ENCODE peak calls at places on chromosomes 12 and 14, in seven cellular contexts. T is HepG2, K is BJ, E is bronchial epithelial cell, U is tibial nerve, Q is right lobe of liver, S is lower lobe of right lung. R is an unnamed sample.

GRCh38 chr12:98532687-98533304 is 17.4 kb downstream of the TMPO start:
- DNase-seq in T (peak; percentile 59), K (no peak), E (peak; percentile 65), U (no peak), Q (no peak), S (no peak), R (no peak)

GRCh38 chr12:101356794-101357193 is 50.8 kb downstream of the ARL1 start:
- DNase-seq in T (no peak), K (no peak), E (no peak), U (no peak), Q (no peak), S (no peak), R (no peak)

GRCh38 chr14:99239661-99240092 is 32.3 kb downstream of the BCL11B start:
- DNase-seq in T (no peak), K (no peak), E (peak; percentile 76), U (no peak), Q (no peak), S (no peak), R (no peak)

GRCh38 chr14:79510659-79511058 is 700.6 kb downstream of the DIO2 start:
- DNase-seq in T (no peak), K (peak; percentile 59), E (peak; percentile 73), U (no peak), Q (no peak), S (no peak), R (no peak)

GRCh38 chr12:94874986-94875312 is 128.5 kb downstream of the NDUFA12 start:
- DNase-seq in T (no peak), K (no peak), E (peak; percentile 3), U (no peak), Q (no peak), S (no peak), R (no peak)

GRCh38 chr12:43957732-43958131 is 121.9 kb downstream of the TMEM117 start:
- DNase-seq in T (peak; percentile 49), K (no peak), E (peak; percentile 66), U (peak; percentile 41), Q (no peak), S (no peak), R (peak; percentile 47)

GRCh38 chr12:115337693-115338543 is 653.9 kb upstream of the TBX3 start:
- DNase-seq in T (peak; percentile 34), K (peak; percentile 87), E (peak; percentile 95), U (peak; percentile 52), Q (no peak), S (no peak), R (no peak)

GRCh38 chr12:127169321-127170270 is 1097.4 kb upstream of the TMEM132C start:
- DNase-seq in T (no peak), K (no peak), E (no peak), U (no peak), Q (no peak), S (no peak), R (no peak)

GRCh38 chr12:14577344-14577743 is 9.7 kb upstream of the PLBD1 start:
- DNase-seq in T (no peak), K (no peak), E (peak; percentile 13), U (no peak), Q (no peak), S (no peak), R (no peak)

GRCh38 chr12:34406996-34407300 is 384.7 kb downstream of the ALG10 start:
- DNase-seq in T (no peak), K (no peak), E (no peak), U (no peak), Q (peak; percentile 7), S (peak; percentile 5), R (peak; percentile 0)

DNA sequence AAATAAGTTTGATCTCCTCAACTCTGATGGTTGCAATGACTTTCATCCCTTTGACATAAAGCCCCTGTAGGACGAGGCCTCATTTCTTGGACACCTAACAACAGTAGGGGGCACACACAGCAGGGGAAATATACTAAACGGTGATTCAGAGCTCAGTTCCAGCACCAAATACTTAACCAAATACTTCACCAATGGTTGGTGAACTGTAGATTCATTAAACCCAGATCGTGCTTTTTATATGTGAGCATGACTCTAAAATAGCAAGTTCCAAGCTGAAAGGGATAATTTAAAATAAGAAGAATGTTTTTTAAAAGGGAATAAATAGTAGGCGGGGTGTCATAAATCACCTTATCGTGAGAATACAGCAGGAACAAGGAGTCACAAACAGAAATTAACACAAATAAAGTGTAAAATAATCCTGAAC is 53.2 kb downstream of the ATG2B start:
- DNase-seq in T (peak; percentile 7), K (no peak), E (no peak), U (no peak), Q (no peak), S (no peak), R (no peak)
- TF ChIP-seq CTCF in T (peak; percentile 33), K (no peak), E (no peak), U (no peak), Q (no peak), S (no peak), R (no peak)

GRCh38 chr12:46824709-46825108 is 1.1 kb downstream of the SLC38A4 start:
- DNase-seq in T (no peak), K (no peak), E (no peak), U (no peak), Q (no peak), S (no peak), R (no peak)

GRCh38 chr12:46831335-46832083 is 5.7 kb upstream of the SLC38A4 start:
- DNase-seq in T (no peak), K (no peak), E (no peak), U (no peak), Q (peak; percentile 67), S (peak; percentile 46), R (no peak)

GRCh38 chr12:46830731-46831334 is 5.0 kb upstream of the SLC38A4 start:
- DNase-seq in T (no peak), K (no peak), E (peak; percentile 61), U (no peak), Q (peak; percentile 58), S (no peak), R (no peak)

DNA sequence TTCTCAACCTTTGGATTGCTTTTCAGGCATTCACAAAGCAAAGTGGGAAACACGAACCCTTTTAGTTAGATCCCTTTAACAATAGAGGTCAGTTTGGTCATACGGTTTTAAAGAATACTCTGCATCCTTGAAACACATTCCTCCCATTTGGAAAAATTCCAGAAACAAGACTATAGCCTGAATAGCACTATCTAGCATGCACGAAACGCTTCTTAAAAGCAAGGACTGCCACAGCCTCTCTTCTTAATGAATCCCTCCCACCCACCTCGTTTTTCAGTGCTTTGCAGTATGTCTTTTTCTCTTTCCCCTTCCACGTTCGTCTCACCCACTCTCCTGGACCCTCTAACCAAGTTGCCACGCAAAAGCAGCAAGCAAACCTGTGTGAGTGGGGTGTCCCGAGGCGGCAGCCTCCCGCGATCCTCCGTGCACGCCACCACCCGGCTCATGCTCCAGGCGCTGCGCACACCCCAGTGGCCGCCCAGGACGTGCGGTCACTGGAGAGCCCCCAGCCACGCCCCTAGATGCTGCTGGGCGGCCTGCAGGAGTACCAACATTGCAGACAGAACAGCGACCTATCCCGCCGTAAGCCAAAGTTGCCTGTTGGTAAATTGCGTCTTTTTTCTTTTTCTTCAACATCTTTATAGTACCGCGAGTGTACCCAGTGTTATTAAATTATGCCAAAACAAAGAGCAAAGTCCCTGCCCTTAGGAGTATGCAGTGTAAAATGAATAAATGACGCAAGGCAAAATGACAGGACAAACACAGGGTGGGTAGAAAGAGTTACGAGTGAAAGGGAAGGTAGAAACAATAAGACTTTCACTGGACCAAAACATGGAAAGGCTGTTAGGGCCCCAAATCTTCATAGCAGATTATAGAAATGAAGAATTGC is at the start of gene SLC38A4:
- DNase-seq in T (peak; percentile 40), K (peak; percentile 9), E (no peak), U (no peak), Q (peak; percentile 76), S (peak; percentile 49), R (no peak)
- TF ChIP-seq CTCF in T (peak; percentile 88), K (peak; percentile 32), E (no peak), U (no peak), Q (peak; percentile 41), S (peak; percentile 6), R (no peak)

GRCh38 chr14:103189481-103190470 is 66.5 kb downstream of the TNFAIP2 start:
- DNase-seq in T (no peak), K (no peak), E (no peak), U (no peak), Q (no peak), S (no peak), R (no peak)

GRCh38 chr14:103186894-103187586 is 63.8 kb downstream of the TNFAIP2 start:
- DNase-seq in T (peak; percentile 79), K (no peak), E (no peak), U (no peak), Q (peak; percentile 70), S (no peak), R (no peak)

GRCh38 chr14:103187911-103188310 is 64.7 kb downstream of the TNFAIP2 start:
- DNase-seq in T (no peak), K (no peak), E (no peak), U (no peak), Q (no peak), S (no peak), R (no peak)

GRCh38 chr14:103190731-103191130 is 67.5 kb downstream of the TNFAIP2 start:
- DNase-seq in T (no peak), K (no peak), E (no peak), U (no peak), Q (no peak), S (no peak), R (no peak)

DNA sequence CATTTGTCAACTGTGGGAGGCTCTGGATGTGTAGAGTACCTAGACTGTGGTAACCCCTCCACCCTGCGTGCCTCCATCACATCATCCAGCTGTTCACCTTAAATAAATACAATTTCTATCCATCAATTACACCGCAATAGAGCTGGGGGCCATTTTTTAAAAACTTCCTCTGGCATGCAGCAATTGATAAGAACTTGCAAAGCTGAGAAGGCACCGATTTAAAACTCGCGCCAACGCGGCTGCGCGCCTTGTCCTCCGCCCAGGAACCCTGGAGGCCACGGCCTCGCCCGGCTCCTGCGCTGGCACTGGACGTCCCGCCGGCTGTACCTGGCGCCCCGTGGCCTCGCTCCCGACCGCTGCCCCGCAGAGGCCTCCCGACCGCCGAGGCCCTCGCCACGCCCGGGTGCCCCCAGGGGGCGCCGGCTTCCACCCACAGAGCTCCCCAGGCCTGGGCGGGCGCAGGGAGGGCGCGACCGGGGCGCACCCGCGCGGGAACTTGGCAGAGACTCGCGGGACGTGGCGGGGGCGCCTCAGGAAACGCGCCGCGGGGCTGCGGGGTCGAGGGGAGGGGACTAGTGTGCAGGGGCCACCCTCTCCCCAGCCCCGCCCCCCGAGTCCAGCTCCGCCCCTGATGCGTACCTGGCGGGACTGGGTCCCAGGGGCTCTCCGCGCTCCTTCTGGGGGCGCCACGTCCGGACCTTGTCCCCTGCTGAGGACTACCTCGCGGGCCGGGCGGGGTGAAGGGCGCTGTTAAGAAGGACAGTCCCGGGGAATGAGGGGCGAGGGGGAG is 65.6 kb downstream of the TNFAIP2 start:
- DNase-seq in T (no peak), K (no peak), E (no peak), U (no peak), Q (peak; percentile 51), S (peak; percentile 51), R (no peak)
- TF ChIP-seq CTCF in T (no peak), K (no peak), E (peak; percentile 11), U (no peak), Q (peak; percentile 58), S (peak; percentile 36), R (no peak)

DNA sequence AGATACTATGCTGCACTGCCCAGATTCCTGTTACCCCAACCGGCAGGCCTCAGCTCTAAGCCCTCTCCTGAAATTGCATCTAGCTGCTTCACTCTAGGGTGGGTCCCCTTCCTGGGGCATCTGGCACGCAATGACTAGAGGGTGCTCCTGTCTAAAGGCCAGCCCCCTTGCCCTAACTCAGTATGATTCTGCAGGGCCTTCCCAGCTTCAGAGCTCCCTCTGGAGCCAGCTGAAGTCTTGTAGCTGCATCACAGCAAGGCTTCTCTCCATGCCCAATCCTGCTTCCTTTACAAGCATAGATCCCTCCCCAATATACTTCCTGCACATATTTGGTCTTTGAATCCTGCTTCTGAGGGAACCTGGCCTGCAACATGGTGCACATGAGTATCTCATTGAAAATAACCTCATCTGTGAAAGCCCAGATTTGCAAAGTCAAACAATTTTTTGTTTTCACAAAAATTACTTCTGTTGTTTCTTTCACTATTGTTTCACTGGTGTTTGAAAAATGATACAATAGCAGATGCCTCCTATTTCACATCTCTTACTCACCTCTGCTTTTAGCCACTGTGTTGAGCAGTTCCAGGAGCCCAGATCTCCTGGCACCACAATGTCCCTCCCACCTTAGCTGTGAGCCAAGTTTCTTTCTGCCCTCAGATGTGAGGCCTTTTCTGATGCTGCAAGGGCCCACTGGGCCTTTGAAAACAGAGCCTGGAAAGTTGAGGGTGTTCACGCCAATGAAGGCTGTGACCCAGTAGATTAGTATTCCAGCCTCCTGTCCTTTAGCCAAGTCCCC is 169.5 kb upstream of the EGLN3 start:
- DNase-seq in T (no peak), K (no peak), E (no peak), U (no peak), Q (no peak), S (no peak), R (no peak)
- TF ChIP-seq CTCF in T (peak; percentile 55), K (no peak), E (no peak), U (no peak), Q (no peak), S (no peak), R (no peak)